ENCODE peak calls at places on chromosomes 12 and 14, in five cellular contexts. O is fibroblast of lung, X is neural progenitor cell, M is GM23338, K is Karpas-422. E is an unnamed sample.

GRCh38 chr14:37263656-37264236 is 66.0 kb downstream of the MIPOL1 start:
- DNase-seq in O (peak; percentile 31), X (no peak), K (no peak), M (no peak), E (no peak)

GRCh38 chr12:9632766-9633165 is 25.1 kb upstream of the KLRB1 start:
- DNase-seq in M (no peak), K (peak; percentile 27), X (no peak), O (no peak), E (no peak)

GRCh38 chr12:100584261-100584660 is 10.8 kb downstream of the GAS2L3 start:
- DNase-seq in O (no peak), M (no peak), X (no peak), K (no peak), E (no peak)

GRCh38 chr14:71597955-71598659 is 334.1 kb upstream of the RGS6 start:
- DNase-seq in K (no peak), O (no peak), M (no peak), X (no peak), E (no peak)

GRCh38 chr14:60684203-60684602 is 34.9 kb upstream of the SIX1 start:
- DNase-seq in K (no peak), O (no peak), X (no peak), M (no peak), E (no peak)

GRCh38 chr12:12673296-12673695 is 22.7 kb downstream of the GPR19 start:
- DNase-seq in X (no peak), O (no peak), K (no peak), M (no peak), E (no peak)

GRCh38 chr14:24289649-24290283 is 9.8 kb downstream of the DHRS1 start:
- DNase-seq in O (no peak), X (no peak), M (no peak), K (no peak), E (no peak)

GRCh38 chr12:112606611-112607366 is 184.8 kb upstream of the RPH3A start:
- DNase-seq in O (no peak), K (peak; percentile 44), X (no peak), M (peak; percentile 60), E (no peak)

GRCh38 chr12:42448841-42449240 is 122.9 kb downstream of the PPHLN1 start:
- DNase-seq in K (no peak), O (no peak), X (no peak), M (no peak), E (no peak)

GRCh38 chr12:72236071-72236705 is 36.0 kb upstream of the TRHDE start:
- DNase-seq in M (no peak), O (peak; percentile 57), K (no peak), X (no peak), E (no peak)

GRCh38 chr12:122955151-122955550 is 11.1 kb downstream of the ABCB9 start:
- DNase-seq in M (no peak), X (no peak), K (no peak), O (no peak), E (no peak)

GRCh38 chr12:115946867-115947695 is 330.4 kb downstream of the MED13L start:
- DNase-seq in M (peak; percentile 53), O (no peak), X (peak; percentile 27), K (peak; percentile 45), E (no peak)

GRCh38 chr12:26003065-26003464 is 44.6 kb downstream of the RASSF8 start:
- DNase-seq in X (no peak), K (no peak), O (no peak), M (no peak), E (no peak)

GRCh38 chr12:10540776-10541205 is 35.1 kb downstream of the EIF2S3B start:
- DNase-seq in X (no peak), O (no peak), M (no peak), K (no peak), E (no peak)

GRCh38 chr12:117228239-117228638 is 38.0 kb upstream of the FBXO21 start:
- DNase-seq in O (no peak), K (no peak), M (no peak), X (no peak), E (peak; percentile 19)

GRCh38 chr14:99818503-99819036 is 25.4 kb downstream of the EML1 start:
- DNase-seq in X (no peak), K (no peak), O (no peak), M (no peak), E (no peak)

GRCh38 chr12:7638764-7639570 is 26.7 kb downstream of the APOBEC1 start:
- DNase-seq in M (peak; percentile 97), X (peak; percentile 96), K (peak; percentile 93), O (peak; percentile 85), E (peak; percentile 94)

GRCh38 chr14:22497671-22498093 is 91.3 kb downstream of the DAD1 start:
- DNase-seq in M (no peak), O (no peak), K (no peak), X (no peak), E (no peak)

GRCh38 chr12:44224399-44224798 is 388.5 kb downstream of the TMEM117 start:
- DNase-seq in M (no peak), O (no peak), X (no peak), K (no peak), E (no peak)

GRCh38 chr12:47156167-47156736 is 76.5 kb upstream of the AMIGO2 start:
- DNase-seq in X (no peak), K (peak; percentile 45), O (peak; percentile 24), M (no peak), E (no peak)

GRCh38 chr12:117119592-117120198 is 20.5 kb upstream of the TESC start:
- DNase-seq in M (peak; percentile 84), O (no peak), X (peak; percentile 73), K (peak; percentile 86), E (peak; percentile 48)

GRCh38 chr14:103118663-103119404 is 4.4 kb upstream of the TNFAIP2 start:
- DNase-seq in M (no peak), O (no peak), X (no peak), K (no peak), E (no peak)

GRCh38 chr14:104360522-104360921 is 219.0 kb upstream of the C14orf180 start:
- DNase-seq in M (no peak), O (no peak), X (no peak), K (no peak), E (no peak)

GRCh38 chr12:13167226-13167625 is 29.3 kb upstream of the EMP1 start:
- DNase-seq in X (no peak), M (no peak), O (no peak), K (no peak), E (peak; percentile 29)

GRCh38 chr14:51453869-51454268 is 197.8 kb upstream of the FRMD6 start:
- DNase-seq in O (no peak), K (no peak), X (no peak), M (no peak), E (no peak)

GRCh38 chr14:63186453-63186852 is 17.8 kb upstream of the RHOJ start:
- DNase-seq in K (no peak), O (peak; percentile 84), X (no peak), M (no peak), E (no peak)

GRCh38 chr14:49935526-49935925 is 42.6 kb downstream of the ARF6 start:
- DNase-seq in X (no peak), M (no peak), O (no peak), K (no peak), E (no peak)

GRCh38 chr14:89452281-89452680 is 35.2 kb upstream of the FOXN3 start:
- DNase-seq in X (no peak), K (no peak), O (no peak), M (no peak), E (no peak)
- H3K4me2 ChIP-seq in X (no peak overlapping the region), K (no peak overlapping the region), O (no peak overlapping the region), M (no peak overlapping the region), E (no peak overlapping the region)

GRCh38 chr14:56794557-56795283 is 15.6 kb downstream of the OTX2 start:
- DNase-seq in K (no peak), M (peak; percentile 65), O (no peak), X (peak; percentile 69), E (peak; percentile 22)

GRCh38 chr14:56797003-56797568 is 13.2 kb downstream of the OTX2 start:
- DNase-seq in K (no peak), X (no peak), O (no peak), M (peak; percentile 50), E (no peak)

GRCh38 chr14:56795284-56795622 is 15.0 kb downstream of the OTX2 start:
- DNase-seq in M (no peak), K (no peak), O (no peak), X (no peak), E (no peak)

GRCh38 chr14:56796259-56796658 is 14.0 kb downstream of the OTX2 start:
- DNase-seq in M (peak; percentile 78), O (no peak), X (peak; percentile 41), K (no peak), E (no peak)

DNA sequence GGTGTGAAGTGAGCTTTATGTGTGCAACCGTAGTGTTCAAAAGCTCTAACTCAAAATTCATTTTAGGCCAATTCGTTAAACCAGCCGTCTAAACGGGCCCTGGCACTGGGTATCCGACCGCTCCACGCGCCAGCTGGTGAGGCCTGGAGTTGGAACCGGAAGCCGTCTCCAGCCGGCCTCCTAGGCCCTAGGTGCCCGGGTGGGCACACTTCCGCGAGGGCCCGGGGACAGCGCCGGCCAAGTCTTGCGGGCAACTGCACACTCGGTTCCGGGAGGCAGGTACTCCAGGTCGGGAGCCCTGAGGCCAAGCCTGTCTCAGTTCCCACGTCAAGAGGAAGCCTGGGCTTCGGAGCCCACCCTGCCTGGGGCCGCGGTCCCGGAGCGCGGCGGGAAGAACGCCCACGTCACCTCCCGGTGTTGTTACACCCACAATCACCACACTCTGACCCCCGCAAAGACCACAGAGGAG is 16.2 kb downstream of the OTX2 start:
- DNase-seq in X (peak; percentile 55), K (no peak), O (no peak), M (peak; percentile 90), E (no peak)
- H3K4me3 ChIP-seq in X (peak overlapping the region; percentile 44), K (no peak overlapping the region), O (no peak overlapping the region), M (peak overlapping the region; percentile 62), E (no peak overlapping the region)

GRCh38 chr14:74637184-74637562 is 25.1 kb upstream of the LTBP2 start:
- DNase-seq in M (no peak), X (peak; percentile 28), K (no peak), O (no peak), E (no peak)

GRCh38 chr14:74635831-74636230 is 23.8 kb upstream of the LTBP2 start:
- DNase-seq in X (no peak), O (no peak), K (no peak), M (no peak), E (no peak)

GRCh38 chr14:74636424-74637183 is 24.6 kb upstream of the LTBP2 start:
- DNase-seq in K (no peak), M (no peak), O (no peak), X (no peak), E (no peak)

GRCh38 chr14:74638970-74639369 is 26.9 kb upstream of the LTBP2 start:
- DNase-seq in O (peak; percentile 46), M (no peak), K (no peak), X (no peak), E (no peak)

DNA sequence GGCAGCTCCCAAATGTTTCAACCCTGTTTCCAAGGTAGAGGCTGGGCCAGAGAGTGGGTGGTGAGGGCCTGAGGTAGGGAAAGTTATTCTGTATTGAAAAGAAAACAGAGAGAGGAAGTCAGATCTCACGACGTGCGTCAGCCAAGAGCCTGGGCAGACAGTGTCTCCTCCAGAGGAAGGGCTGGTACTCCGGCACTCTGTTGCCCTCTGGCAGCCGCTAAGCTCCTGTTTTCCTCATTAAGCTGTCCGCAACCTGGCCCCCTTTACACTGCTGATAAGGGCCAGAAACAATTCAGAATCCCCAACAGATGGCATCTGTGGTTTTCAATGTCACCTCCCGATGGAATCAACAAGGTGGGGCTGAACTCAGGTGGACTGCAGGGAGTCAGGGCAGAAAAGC is 26.0 kb upstream of the LTBP2 start:
- DNase-seq in M (no peak), K (no peak), O (no peak), X (no peak), E (no peak)
- H3K4me2 ChIP-seq in M (no peak overlapping the region), K (no peak overlapping the region), O (no peak overlapping the region), X (no peak overlapping the region), E (no peak overlapping the region)

GRCh38 chr14:56798447-56799326 is 11.6 kb downstream of the OTX2 start:
- DNase-seq in X (peak; percentile 82), K (no peak), O (no peak), M (peak; percentile 73), E (no peak)
- H3K4me3 ChIP-seq in X (peak overlapping the region; percentile 98), K (no peak overlapping the region), O (no peak overlapping the region), M (peak overlapping the region; percentile 62), E (no peak overlapping the region)

E was measured in hepatocyte.